ENCODE peak calls at places on chromosomes 16 and 17, in six cellular contexts. One of them, this sample, is unnamed. For H3K4me1, the result is how much of the 10 kb centered on the place peaks cover.

GRCh38 chr17:2610195-2610594 is 16.7 kb downstream of the PAFAH1B1 start:
- DNase-seq in adrenal gland: no peak
- DNase-seq in transverse colon: no peak
- DNase-seq in CD8-positive, alpha-beta T cell: no peak
- DNase-seq in body of pancreas: no peak
- DNase-seq in OCI-LY7: no peak
- DNase-seq in this sample: no peak

GRCh38 chr16:56357291-56357764 is 68.0 kb downstream of the AMFR start:
- DNase-seq in adrenal gland: peak
- DNase-seq in transverse colon: peak
- DNase-seq in CD8-positive, alpha-beta T cell: no peak
- DNase-seq in body of pancreas: peak
- DNase-seq in OCI-LY7: no peak
- DNase-seq in this sample: peak

GRCh38 chr16:86398622-86399021 is 111.7 kb upstream of the FOXF1 start:
- DNase-seq in adrenal gland: no peak
- DNase-seq in transverse colon: no peak
- DNase-seq in CD8-positive, alpha-beta T cell: no peak
- DNase-seq in body of pancreas: no peak
- DNase-seq in OCI-LY7: no peak
- DNase-seq in this sample: no peak

GRCh38 chr16:69064789-69065313 is 40.6 kb upstream of the HAS3 start:
- DNase-seq in adrenal gland: no peak
- DNase-seq in transverse colon: no peak
- DNase-seq in CD8-positive, alpha-beta T cell: no peak
- DNase-seq in body of pancreas: no peak
- DNase-seq in OCI-LY7: no peak
- DNase-seq in this sample: no peak

GRCh38 chr17:18331879-18332278 is 16.8 kb downstream of the SMCR8 start:
- DNase-seq in adrenal gland: no peak
- DNase-seq in transverse colon: peak
- DNase-seq in CD8-positive, alpha-beta T cell: no peak
- DNase-seq in body of pancreas: no peak
- DNase-seq in OCI-LY7: no peak
- DNase-seq in this sample: no peak

GRCh38 chr16:56411123-56411522 is 14.2 kb downstream of the AMFR start:
- DNase-seq in adrenal gland: no peak
- DNase-seq in transverse colon: no peak
- DNase-seq in CD8-positive, alpha-beta T cell: no peak
- DNase-seq in body of pancreas: no peak
- DNase-seq in OCI-LY7: no peak
- DNase-seq in this sample: no peak

GRCh38 chr16:30354423-30355143 is 525 bp downstream of the CD2BP2 start:
- DNase-seq in adrenal gland: no peak
- DNase-seq in transverse colon: peak
- DNase-seq in CD8-positive, alpha-beta T cell: no peak
- DNase-seq in body of pancreas: no peak
- DNase-seq in OCI-LY7: peak
- DNase-seq in this sample: no peak

GRCh38 chr16:86555763-86556130 is 712 bp upstream of the MTHFSD start:
- DNase-seq in adrenal gland: no peak
- DNase-seq in transverse colon: no peak
- DNase-seq in CD8-positive, alpha-beta T cell: no peak
- DNase-seq in body of pancreas: no peak
- DNase-seq in OCI-LY7: no peak
- DNase-seq in this sample: no peak

GRCh38 chr16:30494028-30494427 is 21.5 kb downstream of the ITGAL start:
- DNase-seq in adrenal gland: no peak
- DNase-seq in transverse colon: no peak
- DNase-seq in CD8-positive, alpha-beta T cell: no peak
- DNase-seq in body of pancreas: no peak
- DNase-seq in OCI-LY7: no peak
- DNase-seq in this sample: no peak

GRCh38 chr16:12260647-12261262 is 284.2 kb downstream of the SNX29 start:
- DNase-seq in adrenal gland: no peak
- DNase-seq in transverse colon: no peak
- DNase-seq in CD8-positive, alpha-beta T cell: no peak
- DNase-seq in body of pancreas: no peak
- DNase-seq in OCI-LY7: peak
- DNase-seq in this sample: peak

GRCh38 chr17:47987240-47987835 is 16.4 kb downstream of the CDK5RAP3 start:
- DNase-seq in adrenal gland: no peak
- DNase-seq in transverse colon: no peak
- DNase-seq in CD8-positive, alpha-beta T cell: no peak
- DNase-seq in body of pancreas: peak
- DNase-seq in OCI-LY7: no peak
- DNase-seq in this sample: no peak

GRCh38 chr17:49218941-49219913 is 8.7 kb downstream of the ABI3 start:
- DNase-seq in adrenal gland: no peak
- DNase-seq in transverse colon: peak
- DNase-seq in CD8-positive, alpha-beta T cell: peak
- DNase-seq in body of pancreas: no peak
- DNase-seq in OCI-LY7: peak
- DNase-seq in this sample: no peak

GRCh38 chr16:68640972-68641371 is 4.1 kb upstream of the CDH3 start:
- DNase-seq in adrenal gland: no peak
- DNase-seq in transverse colon: no peak
- DNase-seq in CD8-positive, alpha-beta T cell: no peak
- DNase-seq in body of pancreas: no peak
- DNase-seq in OCI-LY7: no peak
- DNase-seq in this sample: no peak

GRCh38 chr16:26070595-26071170 is 378.9 kb downstream of the HS3ST4 start:
- DNase-seq in adrenal gland: no peak
- DNase-seq in transverse colon: no peak
- DNase-seq in CD8-positive, alpha-beta T cell: no peak
- DNase-seq in body of pancreas: no peak
- DNase-seq in OCI-LY7: no peak
- DNase-seq in this sample: no peak

GRCh38 chr16:75351183-75351582 is 82.1 kb downstream of the CFDP1 start:
- DNase-seq in adrenal gland: no peak
- DNase-seq in transverse colon: no peak
- DNase-seq in CD8-positive, alpha-beta T cell: no peak
- DNase-seq in body of pancreas: no peak
- DNase-seq in OCI-LY7: no peak
- DNase-seq in this sample: no peak

GRCh38 chr16:79768594-79768993 is 168.1 kb upstream of the MAF start:
- DNase-seq in adrenal gland: no peak
- DNase-seq in transverse colon: peak
- DNase-seq in CD8-positive, alpha-beta T cell: no peak
- DNase-seq in body of pancreas: no peak
- DNase-seq in OCI-LY7: no peak
- DNase-seq in this sample: no peak

GRCh38 chr16:80526418-80527061 is 14.3 kb upstream of the DYNLRB2 start:
- DNase-seq in adrenal gland: peak
- DNase-seq in transverse colon: peak
- DNase-seq in CD8-positive, alpha-beta T cell: peak
- DNase-seq in body of pancreas: peak
- DNase-seq in OCI-LY7: peak
- DNase-seq in this sample: peak

GRCh38 chr17:27430882-27431491 is 25.3 kb upstream of the KSR1 start:
- DNase-seq in adrenal gland: peak
- DNase-seq in transverse colon: peak
- DNase-seq in CD8-positive, alpha-beta T cell: no peak
- DNase-seq in body of pancreas: peak
- DNase-seq in OCI-LY7: peak
- DNase-seq in this sample: no peak

GRCh38 chr17:10600551-10600950 is 51.1 kb upstream of the MYH2 start:
- DNase-seq in adrenal gland: no peak
- DNase-seq in transverse colon: no peak
- DNase-seq in CD8-positive, alpha-beta T cell: no peak
- DNase-seq in body of pancreas: no peak
- DNase-seq in OCI-LY7: no peak
- DNase-seq in this sample: no peak

GRCh38 chr16:66814734-66815133 is 13.3 kb upstream of the TERB1 start:
- DNase-seq in adrenal gland: no peak
- DNase-seq in transverse colon: no peak
- DNase-seq in CD8-positive, alpha-beta T cell: no peak
- DNase-seq in body of pancreas: no peak
- DNase-seq in OCI-LY7: no peak
- DNase-seq in this sample: no peak

GRCh38 chr16:81004646-81005353 is 1.9 kb downstream of the CMC2 start:
- DNase-seq in adrenal gland: no peak
- DNase-seq in transverse colon: no peak
- DNase-seq in CD8-positive, alpha-beta T cell: no peak
- DNase-seq in body of pancreas: no peak
- DNase-seq in OCI-LY7: peak
- DNase-seq in this sample: peak

GRCh38 chr17:19258371-19258770 is 21.2 kb downstream of the EPN2 start:
- DNase-seq in adrenal gland: no peak
- DNase-seq in transverse colon: no peak
- DNase-seq in CD8-positive, alpha-beta T cell: no peak
- DNase-seq in body of pancreas: no peak
- DNase-seq in OCI-LY7: no peak
- DNase-seq in this sample: no peak

GRCh38 chr17:69874220-69874670 is 200.8 kb upstream of the KCNJ16 start:
- DNase-seq in adrenal gland: no peak
- DNase-seq in transverse colon: no peak
- DNase-seq in CD8-positive, alpha-beta T cell: no peak
- DNase-seq in body of pancreas: no peak
- DNase-seq in OCI-LY7: no peak
- DNase-seq in this sample: no peak

GRCh38 chr17:77331161-77331864 is 190.5 kb downstream of the SEC14L1 start:
- DNase-seq in adrenal gland: peak
- DNase-seq in transverse colon: peak
- DNase-seq in CD8-positive, alpha-beta T cell: peak
- DNase-seq in body of pancreas: peak
- DNase-seq in OCI-LY7: peak
- DNase-seq in this sample: peak

GRCh38 chr17:50372708-50373556 is at the start of the genes EME1 and MRPL27:
- DNase-seq in adrenal gland: peak
- DNase-seq in transverse colon: peak
- DNase-seq in CD8-positive, alpha-beta T cell: peak
- DNase-seq in body of pancreas: peak
- DNase-seq in OCI-LY7: peak
- DNase-seq in this sample: peak

GRCh38 chr17:50370052-50370451 is 2.9 kb downstream of the MRPL27 start:
- DNase-seq in adrenal gland: no peak
- DNase-seq in transverse colon: no peak
- DNase-seq in CD8-positive, alpha-beta T cell: no peak
- DNase-seq in body of pancreas: no peak
- DNase-seq in OCI-LY7: no peak
- DNase-seq in this sample: no peak

GRCh38 chr17:50373705-50374104 is 676 bp downstream of the EME1 start:
- DNase-seq in adrenal gland: no peak
- DNase-seq in transverse colon: no peak
- DNase-seq in CD8-positive, alpha-beta T cell: no peak
- DNase-seq in body of pancreas: no peak
- DNase-seq in OCI-LY7: no peak
- DNase-seq in this sample: no peak

GRCh38 chr17:50372222-50372621 is 762 bp downstream of the MRPL27 start:
- DNase-seq in adrenal gland: no peak
- DNase-seq in transverse colon: no peak
- DNase-seq in CD8-positive, alpha-beta T cell: no peak
- DNase-seq in body of pancreas: no peak
- DNase-seq in OCI-LY7: no peak
- DNase-seq in this sample: no peak

GRCh38 chr17:50371526-50371925 is 1.5 kb downstream of the MRPL27 start:
- DNase-seq in adrenal gland: no peak
- DNase-seq in transverse colon: no peak
- DNase-seq in CD8-positive, alpha-beta T cell: no peak
- DNase-seq in body of pancreas: no peak
- DNase-seq in OCI-LY7: no peak
- DNase-seq in this sample: no peak
- H3K4me1 ChIP-seq in adrenal gland: under half
- H3K4me1 ChIP-seq in transverse colon: under half
- H3K4me1 ChIP-seq in CD8-positive, alpha-beta T cell: under half
- H3K4me1 ChIP-seq in body of pancreas: under half
- H3K4me1 ChIP-seq in OCI-LY7: under half
- H3K4me1 ChIP-seq in this sample: under half

DNA sequence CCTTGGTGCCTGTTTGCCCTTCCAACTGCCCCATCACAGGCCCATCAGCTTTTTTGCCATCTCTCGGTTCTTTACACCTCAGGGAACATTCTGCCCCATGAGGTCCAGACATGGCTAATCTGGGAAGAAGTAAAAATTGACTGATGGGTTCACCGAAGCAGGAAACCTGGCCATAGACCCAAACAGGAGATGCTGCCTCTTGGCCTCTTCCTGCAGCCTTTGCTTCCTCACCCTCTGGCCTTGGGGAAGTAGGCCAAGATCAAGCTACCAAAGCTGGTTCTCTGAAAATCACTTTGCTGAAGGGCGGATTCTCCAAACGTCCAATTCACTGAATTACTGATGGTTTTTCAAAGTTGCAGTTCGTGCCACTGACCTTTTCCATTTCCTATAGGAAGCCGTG is 56.1 kb downstream of the ARSG start:
- DNase-seq in adrenal gland: no peak
- DNase-seq in transverse colon: no peak
- DNase-seq in CD8-positive, alpha-beta T cell: no peak
- DNase-seq in body of pancreas: no peak
- DNase-seq in OCI-LY7: peak
- DNase-seq in this sample: no peak
- H3K4me1 ChIP-seq in adrenal gland: under half
- H3K4me1 ChIP-seq in transverse colon: under half
- H3K4me1 ChIP-seq in CD8-positive, alpha-beta T cell: half or more
- H3K4me1 ChIP-seq in body of pancreas: under half
- H3K4me1 ChIP-seq in OCI-LY7: under half
- H3K4me1 ChIP-seq in this sample: under half

DNA sequence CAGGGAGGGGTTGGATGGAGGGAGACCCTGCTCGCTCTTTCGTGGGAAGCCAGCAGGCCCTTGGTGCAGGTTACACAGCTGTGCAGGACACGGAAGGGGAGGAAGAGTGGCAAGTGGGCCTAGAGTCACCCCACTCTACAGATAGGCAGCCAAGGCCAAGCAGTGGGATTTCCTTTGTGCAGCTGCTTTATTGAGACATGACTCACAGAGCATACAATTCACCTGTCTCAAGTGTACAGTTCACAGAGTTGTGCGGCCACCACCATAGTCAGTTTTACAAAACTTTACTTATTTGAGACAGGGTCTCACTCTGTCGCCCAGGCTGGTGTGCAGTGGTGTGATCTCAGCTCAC is 91.2 kb upstream of the CIBAR2 start:
- DNase-seq in adrenal gland: no peak
- DNase-seq in transverse colon: no peak
- DNase-seq in CD8-positive, alpha-beta T cell: no peak
- DNase-seq in body of pancreas: peak
- DNase-seq in OCI-LY7: no peak
- DNase-seq in this sample: no peak
- H3K4me1 ChIP-seq in adrenal gland: half or more
- H3K4me1 ChIP-seq in transverse colon: under half
- H3K4me1 ChIP-seq in CD8-positive, alpha-beta T cell: under half
- H3K4me1 ChIP-seq in body of pancreas: half or more
- H3K4me1 ChIP-seq in OCI-LY7: under half
- H3K4me1 ChIP-seq in this sample: half or more

DNA sequence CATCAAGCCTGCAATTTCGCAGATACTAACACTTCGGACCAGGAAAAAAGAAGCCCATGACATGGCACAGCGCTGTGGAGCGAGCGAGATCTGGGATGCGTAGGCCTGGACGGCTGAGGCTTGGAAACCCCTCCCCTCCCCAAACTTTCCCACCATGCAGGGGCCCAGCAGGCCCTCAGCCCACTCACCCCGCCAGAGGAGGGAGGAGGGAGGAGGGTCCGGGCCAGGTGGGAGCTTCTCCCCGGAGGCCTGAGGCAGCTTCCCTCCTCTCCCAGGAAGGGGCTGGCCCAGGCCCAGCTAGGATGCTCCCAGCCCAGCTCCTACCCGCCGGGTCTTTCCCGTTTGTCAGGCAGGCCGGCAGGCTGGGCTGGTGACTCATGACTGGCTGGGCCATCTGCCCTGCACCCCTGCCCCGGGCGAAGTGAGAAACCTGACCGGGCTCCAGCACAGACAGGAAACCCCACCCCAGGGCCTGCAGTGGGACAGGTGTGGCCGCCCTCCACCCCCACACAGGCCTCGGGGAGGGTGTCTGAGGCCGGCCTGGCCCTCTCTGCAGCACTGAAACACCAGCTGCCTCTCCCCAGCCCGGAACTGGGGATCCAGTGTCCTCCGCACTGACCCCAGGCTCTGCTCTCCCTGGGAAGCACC is 34.3 kb upstream of the SLC38A10 start:
- DNase-seq in adrenal gland: peak
- DNase-seq in transverse colon: peak
- DNase-seq in CD8-positive, alpha-beta T cell: no peak
- DNase-seq in body of pancreas: peak
- DNase-seq in OCI-LY7: no peak
- DNase-seq in this sample: peak
- H3K4me1 ChIP-seq in adrenal gland: under half
- H3K4me1 ChIP-seq in transverse colon: under half
- H3K4me1 ChIP-seq in CD8-positive, alpha-beta T cell: under half
- H3K4me1 ChIP-seq in body of pancreas: under half
- H3K4me1 ChIP-seq in OCI-LY7: under half
- H3K4me1 ChIP-seq in this sample: under half

This sample was measured in ovary.